ENCODE peak calls at places on chromosome 10, in eight cellular contexts. Y, N, A, U, M, W, O and K are unnamed samples.

GRCh38 chr10:21100871-21101514 is 203.9 kb upstream of the NEBL start:
- DNase-seq in A (no peak), Y (no peak), N (no peak), W (no peak), O (peak), U (no peak), M (peak), K (no peak)

GRCh38 chr10:77478248-77478963 is 159.2 kb downstream of the KCNMA1 start:
- DNase-seq in U (no peak), W (no peak), M (no peak), O (peak), A (peak), N (peak), Y (no peak), K (no peak)

GRCh38 chr10:131448171-131448570 is 136.7 kb upstream of the TCERG1L start:
- DNase-seq in U (no peak), W (no peak), O (no peak), Y (no peak), A (no peak), N (no peak), M (no peak), K (no peak)

GRCh38 chr10:95035343-95036283 is 33.7 kb downstream of the CYP2C8 start:
- DNase-seq in Y (peak), N (no peak), W (no peak), U (no peak), M (no peak), A (no peak), O (no peak), K (no peak)

GRCh38 chr10:79407811-79408795 is 37.3 kb downstream of the ZCCHC24 start:
- DNase-seq in M (no peak), O (peak), U (no peak), W (peak), N (peak), Y (no peak), A (no peak), K (no peak)

GRCh38 chr10:4217653-4218052 is 432.6 kb upstream of the KLF6 start:
- DNase-seq in A (no peak), Y (no peak), O (no peak), W (no peak), M (no peak), U (no peak), N (no peak), K (no peak)

GRCh38 chr10:116201011-116201410 is 72.0 kb downstream of the GFRA1 start:
- DNase-seq in W (no peak), M (no peak), Y (no peak), N (no peak), A (peak), O (peak), U (no peak), K (no peak)

GRCh38 chr10:62019013-62019684 is 117.7 kb downstream of the ARID5B start:
- DNase-seq in A (peak), M (peak), O (peak), Y (no peak), N (no peak), W (no peak), U (no peak), K (no peak)

GRCh38 chr10:11242443-11243386 is 225.0 kb downstream of the CELF2 start:
- DNase-seq in O (peak), Y (no peak), A (peak), M (peak), U (peak), W (no peak), N (no peak), K (no peak)

GRCh38 chr10:11515596-11516418 is 95.6 kb downstream of the USP6NL start:
- DNase-seq in O (peak), M (peak), Y (peak), U (no peak), N (peak), A (peak), W (no peak), K (no peak)

GRCh38 chr10:27153855-27154198 is 357 bp downstream of the YME1L1 start:
- DNase-seq in U (no peak), M (peak), A (peak), Y (peak), O (peak), N (peak), W (no peak), K (no peak)

GRCh38 chr10:103784723-103785418 is 70.5 kb downstream of the SH3PXD2A start:
- DNase-seq in U (no peak), A (no peak), Y (no peak), M (no peak), W (peak), O (no peak), N (no peak), K (no peak)

GRCh38 chr10:112622786-112623185 is 175.8 kb downstream of the VTI1A start:
- DNase-seq in Y (no peak), U (no peak), A (no peak), W (no peak), N (no peak), O (peak), M (no peak), K (no peak)

GRCh38 chr10:118246340-118247247 is 95.5 kb downstream of the FAM204A start:
- DNase-seq in U (no peak), W (no peak), O (no peak), N (no peak), A (no peak), M (no peak), Y (no peak), K (no peak)

GRCh38 chr10:13902868-13903267 is 316.1 kb downstream of the PRPF18 start:
- DNase-seq in M (no peak), O (no peak), Y (no peak), U (no peak), N (no peak), A (no peak), W (no peak), K (no peak)

GRCh38 chr10:125208854-125209545 is 48.6 kb upstream of the CTBP2 start:
- DNase-seq in Y (no peak), N (no peak), A (no peak), U (no peak), O (no peak), W (no peak), M (no peak), K (no peak)

GRCh38 chr10:57785546-57785945 is 482.1 kb downstream of the IPMK start:
- DNase-seq in Y (no peak), A (no peak), U (no peak), O (no peak), N (no peak), M (no peak), W (no peak), K (no peak)

GRCh38 chr10:79056361-79056735 is 12.4 kb upstream of the ZMIZ1 start:
- DNase-seq in U (no peak), Y (no peak), N (no peak), W (peak), O (no peak), M (no peak), A (no peak), K (no peak)

GRCh38 chr10:62456611-62457101 is 82.5 kb downstream of the ZNF365 start:
- DNase-seq in W (no peak), O (peak), N (no peak), M (no peak), A (no peak), U (no peak), Y (no peak), K (no peak)

GRCh38 chr10:117134084-117135025 is 3.7 kb downstream of the VAX1 start:
- DNase-seq in Y (no peak), W (no peak), M (peak), N (no peak), A (no peak), U (no peak), O (peak), K (peak)

GRCh38 chr10:68261132-68261856 is 29.4 kb upstream of the ATOH7 start:
- DNase-seq in O (no peak), N (no peak), M (no peak), A (no peak), W (no peak), Y (no peak), U (no peak), K (no peak)

GRCh38 chr10:110007171-110007700 is 548 bp upstream of the ADD3 start:
- DNase-seq in O (peak), Y (peak), N (no peak), A (no peak), W (no peak), U (peak), M (no peak), K (no peak)

GRCh38 chr10:114239117-114239993 is at the start of gene VWA2:
- DNase-seq in W (peak), A (no peak), M (peak), U (peak), O (no peak), Y (peak), N (no peak), K (peak)

GRCh38 chr10:5434017-5434753 is 21.8 kb downstream of the NET1 start:
- DNase-seq in Y (peak), W (no peak), U (no peak), O (peak), A (peak), N (peak), M (peak), K (no peak)

GRCh38 chr10:125419146-125419545 is 258.8 kb upstream of the CTBP2 start:
- DNase-seq in W (no peak), O (no peak), Y (no peak), A (no peak), M (no peak), N (no peak), U (no peak), K (no peak)

GRCh38 chr10:5665380-5666323 is 743 bp downstream of the ASB13 start:
- DNase-seq in W (peak), O (peak), M (peak), N (peak), Y (peak), A (peak), U (no peak), K (no peak)

GRCh38 chr10:7054915-7055314 is 355.9 kb downstream of the SFMBT2 start:
- DNase-seq in O (peak), W (no peak), U (no peak), N (no peak), M (peak), Y (no peak), A (no peak), K (no peak)

GRCh38 chr10:21515581-21516269 is 9.8 kb downstream of the SKIDA1 start:
- DNase-seq in W (no peak), N (no peak), U (no peak), A (peak), O (no peak), M (no peak), Y (no peak), K (no peak)

GRCh38 chr10:6145414-6145978 is 56.7 kb downstream of the RBM17 start:
- DNase-seq in Y (no peak), W (no peak), M (no peak), A (no peak), N (no peak), U (no peak), O (peak), K (no peak)

GRCh38 chr10:74189999-74190421 is 39.0 kb downstream of the ADK start:
- DNase-seq in O (peak), U (no peak), W (no peak), N (peak), M (peak), Y (no peak), A (peak), K (no peak)

GRCh38 chr10:122327237-122328206 is 47.0 kb upstream of the PLEKHA1 start:
- DNase-seq in U (no peak), W (no peak), Y (no peak), O (no peak), N (no peak), A (no peak), M (no peak), K (no peak)

GRCh38 chr10:60818134-60818770 is 40.0 kb downstream of the CDK1 start:
- DNase-seq in A (peak), M (no peak), W (no peak), Y (no peak), U (no peak), O (peak), N (no peak), K (no peak)

GRCh38 chr10:122237326-122237725 is 33.8 kb upstream of the BTBD16 start:
- DNase-seq in O (no peak), Y (peak), U (no peak), M (no peak), N (no peak), A (no peak), W (no peak), K (no peak)